ENCODE peak calls at places on chromosomes 6 and 20, in five cellular contexts. R is IMR-90, X is A549, H is K562, K is GM12878. I is an unnamed sample.

GRCh38 chr20:8930691-8931090 is 138.2 kb upstream of the PLCB4 start:
- DNase-seq in K (no peak), H (no peak), X (no peak), R (peak; percentile 31), I (no peak)

GRCh38 chr6:42042108-42042507 is 8.2 kb upstream of the TAF8 start:
- DNase-seq in R (no peak), H (no peak), X (no peak), K (no peak), I (no peak)

GRCh38 chr6:111061493-111061892 is 25.8 kb upstream of the SLC16A10 start:
- DNase-seq in R (peak; percentile 12), K (no peak), X (no peak), H (peak; percentile 19), I (no peak)

GRCh38 chr20:8454137-8454712 is 322.2 kb downstream of the PLCB1 start:
- DNase-seq in R (peak; percentile 97), H (no peak), X (peak; percentile 60), K (peak; percentile 17), I (peak; percentile 8)

GRCh38 chr6:44255848-44256247 is 1.5 kb downstream of the SLC35B2 start:
- DNase-seq in R (no peak), X (no peak), H (no peak), K (no peak), I (no peak)

GRCh38 chr20:402496-402885 is 5.6 kb upstream of the RBCK1 start:
- DNase-seq in R (no peak), H (no peak), X (no peak), K (no peak), I (no peak)

GRCh38 chr20:25058797-25059486 is 1.0 kb upstream of the ACSS1 start:
- DNase-seq in K (no peak), H (no peak), R (peak; percentile 3), X (no peak), I (peak; percentile 49)

GRCh38 chr20:58584051-58584824 is 66.8 kb upstream of the STX16 start:
- DNase-seq in K (no peak), H (no peak), X (no peak), R (no peak), I (no peak)

GRCh38 chr6:137866914-137867684 is at the start of gene TNFAIP3:
- DNase-seq in R (peak; percentile 95), H (peak; percentile 99), K (peak; percentile 84), X (peak; percentile 87), I (peak; percentile 97)
- TF ChIP-seq RCOR1 in R (no peak), H (no peak), K (no peak), X (no peak), I (no peak)

GRCh38 chr6:2158596-2159271 is 86.7 kb downstream of the GMDS start:
- DNase-seq in X (peak; percentile 86), R (peak; percentile 12), H (peak; percentile 75), K (no peak), I (no peak)
- TF ChIP-seq RFX5 in X (no peak), R (no peak), H (no peak), K (no peak), I (no peak)

GRCh38 chr6:65524232-65524631 is 182.8 kb downstream of the EYS start:
- DNase-seq in X (no peak), R (no peak), K (no peak), H (no peak), I (no peak)
- TF ChIP-seq RCOR1 in X (no peak), R (no peak), K (no peak), H (no peak), I (no peak)

DNA sequence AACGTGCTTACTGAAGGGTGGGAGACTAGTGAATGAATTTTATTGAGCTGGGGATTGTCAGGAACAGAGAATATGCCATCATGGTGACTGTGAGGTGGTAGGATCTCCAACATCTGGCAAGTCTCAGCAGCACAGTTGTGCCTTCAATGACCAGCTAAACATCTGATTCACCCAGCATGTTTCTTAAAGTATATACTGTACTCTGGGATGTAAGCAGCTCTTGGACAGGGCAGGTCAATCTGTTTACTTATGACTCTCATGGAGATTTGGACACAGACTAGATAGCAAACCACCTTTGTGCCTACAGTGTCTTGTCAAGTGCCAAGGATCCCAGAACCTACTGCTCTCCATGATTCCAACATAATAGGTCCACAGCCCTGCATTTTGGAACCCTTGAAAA is 801.0 kb upstream of the CITED2 start:
- DNase-seq in K (no peak), H (no peak), X (no peak), R (peak; percentile 34), I (no peak)
- TF ChIP-seq RFX5 in K (no peak), H (no peak), X (no peak), R (no peak), I (no peak)

GRCh38 chr6:36460916-36461315 is 18.1 kb downstream of the KCTD20 start:
- DNase-seq in H (no peak), R (no peak), X (no peak), K (no peak), I (no peak)

GRCh38 chr6:36459483-36459882 is 16.7 kb downstream of the KCTD20 start:
- DNase-seq in R (no peak), X (no peak), K (no peak), H (no peak), I (no peak)

GRCh38 chr6:36455486-36456027 is 12.8 kb downstream of the KCTD20 start:
- DNase-seq in X (no peak), R (no peak), K (no peak), H (no peak), I (no peak)
- TF ChIP-seq RCOR1 in X (no peak), R (no peak), K (no peak), H (no peak), I (no peak)

GRCh38 chr6:7468382-7469081 is 72.9 kb upstream of the DSP start:
- DNase-seq in H (peak; percentile 66), R (peak; percentile 66), X (peak; percentile 75), K (no peak), I (peak; percentile 75)
- TF ChIP-seq RFX5 in H (no peak), R (no peak), X (no peak), K (no peak), I (no peak)

DNA sequence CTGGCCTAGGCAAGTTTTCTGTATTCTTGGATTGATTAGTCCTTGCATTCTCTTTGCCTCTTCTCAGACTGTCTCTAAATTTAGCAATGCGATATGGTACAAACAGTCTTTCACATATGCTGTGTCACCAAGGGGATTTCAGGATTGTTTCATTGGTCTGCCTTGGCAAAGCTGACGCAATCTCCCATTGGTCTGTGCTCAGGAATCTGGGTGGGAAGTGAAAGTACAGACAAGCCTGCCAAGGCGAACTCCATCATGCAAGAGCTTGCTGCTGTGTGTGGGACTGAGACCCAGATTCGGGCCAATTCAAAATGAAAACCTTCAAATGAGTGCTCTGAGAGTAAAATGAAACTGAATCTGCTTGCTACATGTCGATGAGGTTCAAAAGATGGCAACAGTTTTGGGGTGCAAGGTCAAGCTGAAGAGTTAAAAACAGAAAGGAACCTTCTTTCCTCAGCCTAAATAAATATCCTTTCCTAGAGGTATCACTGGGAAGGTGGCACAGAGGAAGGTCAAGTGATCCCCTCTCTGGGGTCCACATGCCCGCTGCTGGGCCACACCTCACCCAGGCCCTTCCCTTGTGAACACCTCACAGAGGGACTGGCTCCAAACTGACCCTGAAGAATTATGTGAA is 198.8 kb upstream of the PREP start:
- DNase-seq in X (peak; percentile 98), R (peak; percentile 100), K (peak; percentile 99), H (no peak), I (no peak)
- TF ChIP-seq RCOR1 in X (no peak), R (peak; percentile 28), K (peak; percentile 87), H (no peak), I (no peak)

DNA sequence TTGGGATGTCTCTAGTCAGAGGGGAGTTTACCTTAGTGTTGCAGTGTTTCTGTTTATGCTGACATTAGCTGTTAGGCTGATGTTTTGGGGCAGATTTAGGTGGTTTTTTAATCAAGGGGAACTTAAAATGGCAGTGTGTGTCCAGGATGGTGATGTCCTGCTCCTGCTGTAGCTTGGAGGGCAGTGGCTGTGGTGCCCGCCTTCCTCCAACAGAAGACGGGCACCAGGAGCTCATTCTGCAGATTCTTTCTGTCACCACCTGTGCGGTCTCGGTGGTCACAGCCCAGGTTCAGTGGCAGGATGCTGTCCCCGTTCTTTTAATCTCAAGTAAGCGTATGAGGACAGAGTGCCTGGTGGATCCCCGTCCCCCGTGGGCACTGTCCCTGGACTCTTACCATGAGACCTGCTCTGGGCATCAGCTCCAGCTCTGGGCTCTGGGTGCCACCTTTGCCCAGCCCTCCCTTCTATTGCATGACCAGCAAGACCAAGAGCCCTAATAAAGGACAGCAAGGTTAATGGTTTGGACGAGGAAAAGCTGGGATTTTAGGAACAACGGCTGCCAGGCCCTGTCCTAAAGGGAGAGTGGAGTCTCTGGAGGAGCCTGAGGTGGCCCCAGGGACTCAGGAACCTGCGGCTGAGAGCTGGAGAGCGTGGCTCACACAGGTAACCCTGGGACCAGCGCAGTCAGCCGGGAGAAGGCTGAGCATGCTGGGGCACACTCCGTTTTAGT is 217.3 kb downstream of the ERMARD start:
- DNase-seq in X (peak; percentile 4), K (no peak), H (no peak), R (no peak), I (peak; percentile 7)
- TF ChIP-seq RFX5 in X (no peak), K (no peak), H (no peak), R (no peak), I (no peak)

GRCh38 chr6:87799651-87800050 is 97.6 kb upstream of the AKIRIN2 start:
- DNase-seq in H (no peak), K (no peak), R (no peak), X (no peak), I (no peak)
- TF ChIP-seq RCOR1 in H (no peak), K (no peak), R (no peak), X (no peak), I (no peak)